ENCODE peak calls at places on chromosomes 3 and 15, in ten cellular contexts. A is GM12864, J is ascending aorta, T is Caco-2, Q is aorta, M is neural progenitor cell, B is body of pancreas, Y is esophagus muscularis mucosa, L is ovary, P is skeletal muscle cell. Z is an unnamed sample.

GRCh38 chr3:102063572-102063971 is 214.3 kb downstream of the NFKBIZ start:
- DNase-seq in B (no peak), L (no peak), M (no peak), P (no peak), Q (no peak), Y (no peak), J (no peak), T (no peak), A (no peak), Z (no peak)

GRCh38 chr3:185746470-185746869 is 78.4 kb downstream of the IGF2BP2 start:
- DNase-seq in Y (no peak), J (no peak), P (no peak), L (no peak), B (no peak), Q (no peak), M (no peak), A (no peak), T (no peak), Z (no peak)

GRCh38 chr15:66850078-66850991 is 148.3 kb downstream of the SMAD6 start:
- DNase-seq in Q (peak; percentile 83), T (no peak), M (no peak), Y (peak; percentile 80), L (peak; percentile 41), J (no peak), P (no peak), A (no peak), B (no peak), Z (no peak)

GRCh38 chr3:89172150-89172549 is 64.7 kb downstream of the EPHA3 start:
- DNase-seq in L (no peak), A (no peak), Y (no peak), P (no peak), B (no peak), T (no peak), J (no peak), Q (no peak), M (peak; percentile 61), Z (no peak)

GRCh38 chr3:14177580-14178246 is 688 bp downstream of the XPC start:
- DNase-seq in L (no peak), B (no peak), A (no peak), Y (no peak), T (peak; percentile 7), M (no peak), Q (no peak), J (no peak), P (no peak), Z (no peak)

GRCh38 chr3:1515842-1516241 is 423.0 kb downstream of the CNTN6 start:
- DNase-seq in Q (no peak), P (no peak), A (no peak), T (no peak), Y (no peak), J (no peak), L (no peak), M (no peak), B (no peak), Z (no peak)

GRCh38 chr3:140736863-140737460 is 59.1 kb downstream of the TRIM42 start:
- DNase-seq in A (no peak), P (peak; percentile 9), J (no peak), Q (peak; percentile 79), M (peak; percentile 69), L (peak; percentile 76), T (peak; percentile 71), Y (no peak), B (peak; percentile 36), Z (no peak)

GRCh38 chr3:46406786-46407611 is at the start of the genes CCR5AS and CCRL2:
- DNase-seq in Q (no peak), M (no peak), A (no peak), J (no peak), L (peak; percentile 45), Y (no peak), T (peak; percentile 54), B (peak; percentile 59), P (no peak), Z (peak; percentile 29)

GRCh38 chr15:39767921-39768320 is 14.7 kb downstream of the FSIP1 start:
- DNase-seq in T (no peak), Y (no peak), Q (no peak), M (no peak), B (no peak), L (no peak), P (no peak), J (no peak), A (no peak), Z (no peak)

GRCh38 chr3:113495035-113495434 is 19.9 kb downstream of the SPICE1 start:
- DNase-seq in J (no peak), Y (no peak), M (peak; percentile 34), L (no peak), A (no peak), P (no peak), T (peak; percentile 41), B (peak; percentile 38), Q (no peak), Z (no peak)

GRCh38 chr3:45676248-45677044 is 12.8 kb upstream of the SACM1L start:
- DNase-seq in P (no peak), L (no peak), B (no peak), M (no peak), Q (no peak), J (no peak), A (no peak), T (no peak), Y (no peak), Z (no peak)

GRCh38 chr15:41838400-41838897 is at the start of gene PLA2G4B:
- DNase-seq in Q (no peak), A (no peak), L (no peak), M (no peak), T (peak; percentile 64), Y (no peak), J (no peak), P (no peak), B (peak; percentile 36), Z (no peak)

GRCh38 chr15:33716025-33716424 is 252.3 kb upstream of the CHRM5 start:
- DNase-seq in B (no peak), T (no peak), P (no peak), Q (no peak), L (no peak), J (no peak), A (no peak), M (no peak), Y (no peak), Z (no peak)
- H3K4me3 ChIP-seq in B (no peak overlapping the region), T (no peak overlapping the region), P (no peak overlapping the region), Q (no peak overlapping the region), L (no peak overlapping the region), J (no peak overlapping the region), A (no peak overlapping the region), M (no peak overlapping the region), Y (no peak overlapping the region), Z (no peak overlapping the region)

GRCh38 chr3:11551019-11551418 is 92.7 kb downstream of the VGLL4 start:
- DNase-seq in Y (no peak), P (no peak), L (no peak), A (no peak), Q (peak; percentile 76), T (no peak), J (no peak), M (no peak), B (no peak), Z (no peak)
- H3K4me3 ChIP-seq in Y (no peak overlapping the region), P (no peak overlapping the region), L (no peak overlapping the region), A (no peak overlapping the region), Q (no peak overlapping the region), T (no peak overlapping the region), J (no peak overlapping the region), M (no peak overlapping the region), B (no peak overlapping the region), Z (no peak overlapping the region)

DNA sequence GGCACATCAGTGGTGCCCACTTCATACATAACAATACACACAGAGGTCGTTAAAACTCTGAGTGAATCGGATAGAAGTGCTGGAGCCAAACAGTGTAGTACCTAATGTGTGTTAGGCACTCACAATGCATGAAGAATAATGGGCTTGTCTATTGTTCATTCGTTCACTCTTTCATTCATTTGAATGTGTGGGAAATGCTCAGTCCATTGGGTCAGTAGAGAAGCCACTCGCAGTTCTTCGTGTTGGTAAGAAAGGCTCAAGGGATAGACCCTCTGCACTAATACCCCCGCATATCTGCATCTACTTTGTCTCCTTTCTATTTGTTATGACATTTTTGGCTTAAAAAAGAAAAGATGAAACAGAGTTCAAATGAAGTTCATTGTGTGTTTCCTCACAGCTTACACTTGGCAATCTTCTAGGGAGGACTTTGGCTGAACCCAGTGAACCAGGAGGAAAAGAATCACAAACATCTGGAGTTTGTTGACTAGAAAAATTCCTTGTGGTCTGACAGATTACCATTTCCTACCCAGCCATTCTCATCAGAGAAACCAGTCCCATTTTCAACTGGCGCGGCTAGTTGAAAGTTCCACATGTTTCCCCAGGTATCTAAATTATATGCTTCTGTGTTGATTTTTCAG is 32.9 kb upstream of the MFSD1 start:
- DNase-seq in A (no peak), Y (peak; percentile 84), B (no peak), L (peak; percentile 66), M (peak; percentile 11), P (peak; percentile 84), T (peak; percentile 71), Q (no peak), J (no peak), Z (no peak)
- H3K4me3 ChIP-seq in A (no peak overlapping the region), Y (peak overlapping the region; percentile 21), B (no peak overlapping the region), L (no peak overlapping the region), M (peak overlapping the region; percentile 13), P (peak overlapping the region; percentile 3), T (no peak overlapping the region), Q (no peak overlapping the region), J (peak overlapping the region; percentile 44), Z (peak overlapping the region; percentile 37)

DNA sequence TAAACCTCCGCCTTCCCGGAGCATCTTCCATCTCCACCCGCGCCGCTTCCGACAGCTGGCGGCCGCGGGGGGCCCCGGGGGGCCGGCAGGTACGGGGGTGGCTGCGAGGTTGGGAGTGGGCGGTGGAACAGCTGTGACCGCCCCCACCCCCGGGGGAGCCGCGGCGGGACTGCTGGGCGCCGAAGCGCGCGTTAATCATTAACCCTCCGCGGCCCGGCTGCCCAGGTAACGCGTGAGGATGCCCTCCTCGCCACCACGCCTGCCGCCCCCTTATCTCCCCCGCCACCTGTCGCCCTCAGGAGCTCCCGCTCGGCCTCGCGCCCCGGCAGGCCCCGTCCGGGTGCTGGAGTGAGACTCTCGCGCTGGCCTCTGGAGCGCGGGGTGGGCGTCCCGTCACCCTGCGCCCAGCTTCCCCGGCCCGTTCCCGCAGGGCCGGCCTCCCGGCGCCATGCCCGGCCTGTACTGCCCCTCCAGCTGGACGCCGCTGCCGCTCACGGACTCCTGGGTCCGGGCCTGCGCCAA is 757 bp downstream of the VWA5B2 start:
- DNase-seq in T (peak; percentile 66), Q (no peak), P (no peak), B (peak; percentile 41), J (no peak), M (peak; percentile 44), A (no peak), L (no peak), Y (no peak), Z (no peak)
- H3K4me3 ChIP-seq in T (peak overlapping the region; percentile 58), Q (no peak overlapping the region), P (peak overlapping the region; percentile 40), B (no peak overlapping the region), J (peak overlapping the region; percentile 66), M (peak overlapping the region; percentile 55), A (no peak overlapping the region), L (peak overlapping the region; percentile 27), Y (peak overlapping the region; percentile 58), Z (peak overlapping the region; percentile 27)

GRCh38 chr15:92394327-92395175 is 870 bp downstream of the ST8SIA2 start:
- DNase-seq in J (no peak), M (peak; percentile 74), B (no peak), Y (no peak), T (peak; percentile 15), Q (no peak), L (no peak), P (no peak), A (no peak), Z (no peak)
- H3K4me3 ChIP-seq in J (no peak overlapping the region), M (peak overlapping the region; percentile 88), B (no peak overlapping the region), Y (peak overlapping the region; percentile 38), T (peak overlapping the region; percentile 33), Q (no peak overlapping the region), L (no peak overlapping the region), P (peak overlapping the region; percentile 53), A (no peak overlapping the region), Z (peak overlapping the region; percentile 51)